ENCODE peak calls at places on chromosome 11, in four cellular contexts. One of them, this sample, is unnamed.

GRCh38 chr11:67280341-67280790 is 8.7 kb upstream of the ANKRD13D start:
- DNase-seq in HCT116: no peak
- DNase-seq in A549: no peak
- DNase-seq in K562: no peak
- DNase-seq in this sample: peak

GRCh38 chr11:90476442-90477007 is 253.7 kb upstream of the CHORDC1 start:
- DNase-seq in HCT116: peak
- DNase-seq in A549: peak
- DNase-seq in K562: no peak
- DNase-seq in this sample: peak

GRCh38 chr11:2108675-2109481 is 30.3 kb downstream of the IGF2 start:
- DNase-seq in HCT116: no peak
- DNase-seq in A549: no peak
- DNase-seq in K562: no peak
- DNase-seq in this sample: no peak

GRCh38 chr11:67311051-67311555 is 7.8 kb downstream of the SSH3 start:
- DNase-seq in HCT116: no peak
- DNase-seq in A549: no peak
- DNase-seq in K562: no peak
- DNase-seq in this sample: no peak

GRCh38 chr11:7060828-7061227 is 28.0 kb upstream of the RBMXL2 start:
- DNase-seq in HCT116: no peak
- DNase-seq in A549: no peak
- DNase-seq in K562: no peak
- DNase-seq in this sample: no peak

GRCh38 chr11:70519117-70519516 is 120.8 kb downstream of the CTTN start:
- DNase-seq in HCT116: peak
- DNase-seq in A549: no peak
- DNase-seq in K562: no peak
- DNase-seq in this sample: no peak

GRCh38 chr11:107184936-107185335 is 166.7 kb upstream of the GUCY1A2 start:
- DNase-seq in HCT116: no peak
- DNase-seq in A549: no peak
- DNase-seq in K562: no peak
- DNase-seq in this sample: no peak

GRCh38 chr11:107018274-107018901 is at the start of gene GUCY1A2:
- DNase-seq in HCT116: no peak
- DNase-seq in A549: peak
- DNase-seq in K562: no peak
- DNase-seq in this sample: no peak

GRCh38 chr11:15127341-15127740 is 12.6 kb downstream of the INSC start:
- DNase-seq in HCT116: no peak
- DNase-seq in A549: no peak
- DNase-seq in K562: no peak
- DNase-seq in this sample: no peak

GRCh38 chr11:115463606-115464005 is 40.6 kb downstream of the CADM1 start:
- DNase-seq in HCT116: no peak
- DNase-seq in A549: no peak
- DNase-seq in K562: no peak
- DNase-seq in this sample: no peak

GRCh38 chr11:57482782-57483569 is 22.6 kb downstream of the RTN4RL2 start:
- DNase-seq in HCT116: no peak
- DNase-seq in A549: peak
- DNase-seq in K562: no peak
- DNase-seq in this sample: peak

GRCh38 chr11:34148504-34149165 is 43.2 kb downstream of the NAT10 start:
- DNase-seq in HCT116: no peak
- DNase-seq in A549: no peak
- DNase-seq in K562: no peak
- DNase-seq in this sample: peak

GRCh38 chr11:61334434-61335354 is 1.7 kb downstream of the TKFC start:
- DNase-seq in HCT116: no peak
- DNase-seq in A549: no peak
- DNase-seq in K562: peak
- DNase-seq in this sample: peak
- TF ChIP-seq MAX in HCT116: peak
- TF ChIP-seq MAX in A549: no peak
- TF ChIP-seq MAX in K562: no peak
- TF ChIP-seq MAX in this sample: no peak

GRCh38 chr11:78147807-78148206 is 8.4 kb upstream of the ALG8 start:
- DNase-seq in HCT116: no peak
- DNase-seq in A549: no peak
- DNase-seq in K562: no peak
- DNase-seq in this sample: no peak
- TF ChIP-seq MAX in HCT116: no peak
- TF ChIP-seq MAX in A549: no peak
- TF ChIP-seq MAX in K562: no peak
- TF ChIP-seq MAX in this sample: no peak

DNA sequence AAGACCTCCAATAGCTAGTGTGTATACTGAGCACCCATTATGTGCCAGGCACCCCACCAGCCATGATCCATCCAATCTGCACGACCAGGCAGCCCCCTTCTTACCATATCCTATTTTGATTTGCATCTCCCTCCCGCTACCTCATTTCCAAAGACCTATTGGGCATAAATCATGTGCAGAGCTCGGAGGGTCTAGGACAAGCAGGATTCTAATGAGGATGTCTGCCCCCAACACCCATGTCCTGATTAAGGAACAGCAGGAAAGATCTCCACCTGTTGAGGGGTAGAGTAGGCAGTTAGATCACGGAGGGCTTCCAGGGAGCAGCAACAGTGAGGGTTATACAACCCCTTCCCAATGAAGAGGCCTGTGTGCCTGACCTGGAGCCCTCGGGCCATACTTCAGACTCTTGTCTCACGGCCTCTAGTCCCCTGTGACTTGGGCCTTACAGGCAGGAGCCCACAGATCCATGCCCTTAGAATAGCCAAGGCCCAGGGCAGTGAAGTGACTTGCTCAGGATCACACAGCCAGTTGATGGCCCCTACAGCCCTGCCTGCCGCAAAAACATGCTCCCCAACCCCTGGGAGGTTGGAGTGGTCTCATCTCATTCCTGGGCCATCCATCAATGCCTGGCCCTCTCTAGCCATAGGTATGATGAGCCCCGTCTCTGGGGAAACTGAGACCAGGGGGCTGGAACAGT is 3.5 kb downstream of the RAB3IL1 start:
- DNase-seq in HCT116: no peak
- DNase-seq in A549: no peak
- DNase-seq in K562: no peak
- DNase-seq in this sample: no peak
- TF ChIP-seq MAX in HCT116: no peak
- TF ChIP-seq MAX in A549: no peak
- TF ChIP-seq MAX in K562: no peak
- TF ChIP-seq MAX in this sample: no peak

DNA sequence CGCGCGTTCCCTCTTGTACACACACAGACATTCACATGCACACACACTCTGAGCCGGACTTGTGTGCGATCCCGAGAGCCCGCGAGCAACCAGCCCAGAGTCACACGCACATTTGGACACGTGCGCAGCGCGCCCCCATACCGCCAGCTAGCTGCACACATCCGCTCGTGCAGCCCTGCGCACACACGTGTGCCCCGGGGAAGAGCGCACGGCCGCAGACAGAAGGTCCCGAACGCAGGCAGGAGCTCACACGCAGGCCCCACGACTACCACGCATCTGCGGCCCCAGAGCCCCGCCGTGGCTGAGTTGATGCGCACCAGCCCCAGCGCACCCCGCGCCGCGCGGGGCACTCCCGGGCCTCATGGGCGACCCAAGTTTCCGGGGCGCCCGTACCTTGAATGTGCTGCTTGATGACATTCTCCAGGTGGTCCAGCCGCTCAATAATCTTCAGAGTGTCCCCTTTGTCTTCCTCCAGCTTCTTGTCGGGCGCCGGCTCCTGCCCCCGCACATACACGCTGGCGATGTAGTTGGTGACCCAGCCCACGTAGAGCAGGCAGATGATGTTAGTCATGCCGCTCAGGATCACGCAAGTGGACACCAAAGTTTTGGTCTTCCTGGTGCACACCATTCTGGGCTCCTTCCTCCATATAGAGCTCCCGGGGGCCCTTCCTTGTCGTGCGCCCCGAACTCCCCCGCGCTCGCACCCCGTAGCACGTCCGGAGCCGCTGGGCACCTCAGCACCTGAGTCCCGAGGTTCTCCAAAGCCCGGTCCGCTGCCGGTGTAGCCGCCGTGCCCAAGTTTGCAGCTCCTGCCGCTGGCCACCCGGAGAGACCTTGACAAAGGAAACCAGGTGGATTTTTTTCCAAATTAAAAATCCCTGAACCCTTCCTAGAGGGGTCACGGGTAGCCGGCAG is 582 bp downstream of the GALNT18 start:
- DNase-seq in HCT116: no peak
- DNase-seq in A549: peak
- DNase-seq in K562: no peak
- DNase-seq in this sample: peak
- TF ChIP-seq MAX in HCT116: peak
- TF ChIP-seq MAX in A549: peak
- TF ChIP-seq MAX in K562: no peak
- TF ChIP-seq MAX in this sample: no peak

GRCh38 chr11:69010964-69011623 is 2.0 kb downstream of the MRGPRF start:
- DNase-seq in HCT116: peak
- DNase-seq in A549: peak
- DNase-seq in K562: peak
- DNase-seq in this sample: peak
- TF ChIP-seq MAX in HCT116: peak
- TF ChIP-seq MAX in A549: no peak
- TF ChIP-seq MAX in K562: peak
- TF ChIP-seq MAX in this sample: peak

GRCh38 chr11:75280770-75281468 is 40.3 kb downstream of the TPBGL start:
- DNase-seq in HCT116: no peak
- DNase-seq in A549: no peak
- DNase-seq in K562: no peak
- DNase-seq in this sample: no peak

GRCh38 chr11:75279273-75279672 is 38.7 kb downstream of the TPBGL start:
- DNase-seq in HCT116: no peak
- DNase-seq in A549: no peak
- DNase-seq in K562: no peak
- DNase-seq in this sample: no peak

GRCh38 chr11:75281469-75282095 is 41.0 kb downstream of the TPBGL start:
- DNase-seq in HCT116: no peak
- DNase-seq in A549: no peak
- DNase-seq in K562: no peak
- DNase-seq in this sample: no peak

GRCh38 chr11:75277991-75278790 is 37.6 kb downstream of the TPBGL start:
- DNase-seq in HCT116: no peak
- DNase-seq in A549: no peak
- DNase-seq in K562: no peak
- DNase-seq in this sample: no peak

GRCh38 chr11:75280227-75280671 is 39.7 kb downstream of the TPBGL start:
- DNase-seq in HCT116: peak
- DNase-seq in A549: peak
- DNase-seq in K562: peak
- DNase-seq in this sample: peak
- TF ChIP-seq MAX in HCT116: no peak
- TF ChIP-seq MAX in A549: no peak
- TF ChIP-seq MAX in K562: no peak
- TF ChIP-seq MAX in this sample: peak

DNA sequence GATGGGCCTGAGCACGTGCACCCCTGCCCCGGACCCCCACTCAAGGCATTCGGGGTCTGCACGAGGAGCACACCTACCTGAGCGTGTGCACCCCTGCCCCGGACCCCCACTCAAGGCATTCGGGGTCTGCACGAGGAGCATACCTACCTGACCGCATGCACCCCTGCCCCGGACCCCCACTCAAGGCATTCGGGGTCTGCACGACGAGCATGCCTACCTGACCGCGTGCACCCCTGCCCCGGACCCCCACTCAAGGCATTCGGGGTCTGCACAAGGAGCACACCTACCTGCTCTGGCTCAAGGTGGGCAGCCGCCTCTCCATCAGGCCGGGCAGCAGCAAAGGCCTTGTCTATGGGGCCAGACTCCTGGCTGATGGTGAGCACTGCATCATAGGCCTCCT is 48.7 kb upstream of the LRRC32 start:
- DNase-seq in HCT116: no peak
- DNase-seq in A549: no peak
- DNase-seq in K562: no peak
- DNase-seq in this sample: no peak
- TF ChIP-seq MAX in HCT116: no peak
- TF ChIP-seq MAX in A549: no peak
- TF ChIP-seq MAX in K562: no peak
- TF ChIP-seq MAX in this sample: no peak